ENCODE peak calls at places on chromosome 15, in nine cellular contexts. X, P, Y, G, J, K, C, M and S are unnamed samples.

GRCh38 chr15:64597469-64597806 is 137.1 kb downstream of the ZNF609 start:
- DNase-seq in X (no peak), P (no peak), Y (no peak), G (no peak), J (no peak), K (no peak), C (no peak), M (peak), S (no peak)

GRCh38 chr15:39281094-39281493 is 299.8 kb upstream of the THBS1 start:
- DNase-seq in X (no peak), P (no peak), Y (no peak), G (no peak), J (no peak), K (peak), C (no peak), M (no peak), S (no peak)

GRCh38 chr15:65906396-65906795 is 37.1 kb downstream of the RAB11A start:
- DNase-seq in X (no peak), P (no peak), Y (no peak), G (no peak), J (no peak), K (no peak), C (peak), M (no peak), S (no peak)

GRCh38 chr15:58469432-58470353 is 37.9 kb downstream of the LIPC start:
- DNase-seq in X (no peak), P (no peak), Y (no peak), G (peak), J (no peak), K (peak), C (peak), M (peak), S (no peak)

GRCh38 chr15:33083232-33084006 is 111.1 kb downstream of the FMN1 start:
- DNase-seq in X (no peak), P (no peak), Y (no peak), G (no peak), J (no peak), K (peak), C (peak), M (no peak), S (no peak)

GRCh38 chr15:75751901-75752300 is 39.3 kb upstream of the CSPG4 start:
- DNase-seq in X (no peak), P (no peak), Y (no peak), G (no peak), J (no peak), K (no peak), C (no peak), M (no peak), S (no peak)

GRCh38 chr15:64017591-64018163 is 28.6 kb downstream of the DAPK2 start:
- DNase-seq in X (no peak), P (no peak), Y (no peak), G (no peak), J (no peak), K (peak), C (no peak), M (no peak), S (no peak)

GRCh38 chr15:32849769-32850668 is 132.2 kb downstream of the GREM1 start:
- DNase-seq in X (no peak), P (no peak), Y (no peak), G (no peak), J (no peak), K (peak), C (no peak), M (no peak), S (no peak)

GRCh38 chr15:57019496-57020160 is 101.2 kb downstream of the TCF12 start:
- DNase-seq in X (no peak), P (no peak), Y (no peak), G (no peak), J (no peak), K (peak), C (no peak), M (peak), S (no peak)

GRCh38 chr15:98745179-98745578 is 96.8 kb downstream of the IGF1R start:
- DNase-seq in X (no peak), P (no peak), Y (no peak), G (no peak), J (no peak), K (no peak), C (peak), M (no peak), S (no peak)

GRCh38 chr15:79929412-79929811 is 32.6 kb upstream of the MTHFS start:
- DNase-seq in X (no peak), P (no peak), Y (no peak), G (no peak), J (no peak), K (no peak), C (no peak), M (no peak), S (no peak)

GRCh38 chr15:99930696-99931095 is 197.5 kb upstream of the LYSMD4 start:
- DNase-seq in X (no peak), P (no peak), Y (no peak), G (no peak), J (no peak), K (no peak), C (no peak), M (no peak), S (no peak)

GRCh38 chr15:68326711-68327412 is 49.3 kb downstream of the FEM1B start:
- DNase-seq in X (no peak), P (peak), Y (no peak), G (no peak), J (no peak), K (no peak), C (no peak), M (no peak), S (no peak)

GRCh38 chr15:38176155-38176554 is 76.5 kb upstream of the SPRED1 start:
- DNase-seq in X (no peak), P (no peak), Y (no peak), G (no peak), J (no peak), K (peak), C (peak), M (no peak), S (no peak)

GRCh38 chr15:70244978-70245542 is 147.3 kb upstream of the TLE3 start:
- DNase-seq in X (no peak), P (no peak), Y (no peak), G (no peak), J (no peak), K (no peak), C (no peak), M (no peak), S (no peak)

GRCh38 chr15:100759698-100760356 is 119.8 kb upstream of the ALDH1A3 start:
- DNase-seq in X (no peak), P (no peak), Y (peak), G (no peak), J (no peak), K (peak), C (peak), M (peak), S (no peak)

GRCh38 chr15:38652998-38653397 is 88.4 kb upstream of the RASGRP1 start:
- DNase-seq in X (no peak), P (peak), Y (no peak), G (peak), J (peak), K (no peak), C (no peak), M (no peak), S (peak)

GRCh38 chr15:57769266-57769665 is 62.8 kb downstream of the POLR2M start:
- DNase-seq in X (no peak), P (no peak), Y (peak), G (no peak), J (no peak), K (peak), C (no peak), M (no peak), S (no peak)

GRCh38 chr15:77033729-77034619 is 36.9 kb downstream of the TSPAN3 start:
- DNase-seq in X (no peak), P (peak), Y (no peak), G (no peak), J (peak), K (no peak), C (no peak), M (no peak), S (no peak)

GRCh38 chr15:94053626-94054025 is 177.7 kb upstream of the MCTP2 start:
- DNase-seq in X (no peak), P (no peak), Y (no peak), G (no peak), J (no peak), K (no peak), C (no peak), M (no peak), S (no peak)

GRCh38 chr15:73388256-73388781 is 19.6 kb upstream of the HCN4 start:
- DNase-seq in X (no peak), P (no peak), Y (no peak), G (no peak), J (no peak), K (peak), C (peak), M (no peak), S (no peak)

GRCh38 chr15:68795298-68795848 is 25.3 kb downstream of the ANP32A start:
- DNase-seq in X (peak), P (peak), Y (peak), G (no peak), J (peak), K (peak), C (no peak), M (peak), S (peak)

GRCh38 chr15:97968380-97968779 is 7.9 kb downstream of the ARRDC4 start:
- DNase-seq in X (no peak), P (no peak), Y (no peak), G (no peak), J (no peak), K (peak), C (no peak), M (no peak), S (no peak)

GRCh38 chr15:75209289-75209676 is 7.6 kb downstream of the C15orf39 start:
- DNase-seq in X (no peak), P (no peak), Y (no peak), G (no peak), J (no peak), K (no peak), C (no peak), M (no peak), S (no peak)

GRCh38 chr15:97977734-97978133 is 17.2 kb downstream of the ARRDC4 start:
- DNase-seq in X (no peak), P (no peak), Y (no peak), G (no peak), J (no peak), K (no peak), C (peak), M (no peak), S (no peak)

GRCh38 chr15:52790166-52790708 is at the start of gene ONECUT1:
- DNase-seq in X (peak), P (peak), Y (no peak), G (peak), J (no peak), K (peak), C (no peak), M (peak), S (no peak)

GRCh38 chr15:77221708-77222107 is 150.8 kb upstream of the TSPAN3 start:
- DNase-seq in X (no peak), P (no peak), Y (no peak), G (no peak), J (no peak), K (no peak), C (no peak), M (no peak), S (no peak)

GRCh38 chr15:88456733-88457132 is 10.5 kb downstream of the MRPL46 start:
- DNase-seq in X (no peak), P (no peak), Y (no peak), G (no peak), J (no peak), K (no peak), C (no peak), M (no peak), S (no peak)

GRCh38 chr15:76024021-76024768 is 12.0 kb upstream of the NRG4 start:
- DNase-seq in X (no peak), P (no peak), Y (no peak), G (no peak), J (no peak), K (no peak), C (no peak), M (no peak), S (no peak)